ENCODE peak calls at places on chromosomes 11 and 22, in nine cellular contexts. X is sigmoid colon, Y is cardiac fibroblast, N is lower lobe of right lung, O is natural killer cell, W is DND-41, H is HCT116, E is IMR-90, J is Peyer's patch. B is an unnamed sample.

GRCh38 chr11:21520244-21520643 is 672.6 kb upstream of the ANO5 start:
- DNase-seq in X (no peak), Y (no peak), N (no peak), O (no peak), W (no peak), H (no peak), E (no peak), J (no peak), B (no peak)

GRCh38 chr11:114128399-114128798 is 68.9 kb downstream of the ZBTB16 start:
- DNase-seq in X (peak), Y (no peak), N (no peak), O (no peak), W (no peak), H (no peak), E (no peak), J (no peak), B (no peak)

GRCh38 chr11:70233511-70233919 is 30.4 kb downstream of the FADD start:
- DNase-seq in X (no peak), Y (peak), N (no peak), O (no peak), W (no peak), H (peak), E (peak), J (peak), B (no peak)

GRCh38 chr11:61303725-61304124 is 8.6 kb upstream of the VWCE start:
- DNase-seq in X (no peak), Y (no peak), N (no peak), O (no peak), W (no peak), H (no peak), E (no peak), J (no peak), B (no peak)

GRCh38 chr11:75200051-75200450 is 40.5 kb upstream of the TPBGL start:
- DNase-seq in X (peak), Y (peak), N (no peak), O (no peak), W (no peak), H (no peak), E (no peak), J (no peak), B (no peak)

GRCh38 chr22:28444659-28445058 is 235.0 kb downstream of the TTC28 start:
- DNase-seq in X (no peak), Y (no peak), N (no peak), O (no peak), W (no peak), H (no peak), E (no peak), J (no peak), B (no peak)

GRCh38 chr22:20940178-20940790 is 23.1 kb downstream of the CRKL start:
- DNase-seq in X (no peak), Y (no peak), N (no peak), O (no peak), W (no peak), H (no peak), E (no peak), J (no peak), B (no peak)

GRCh38 chr22:49825436-49825835 is 2.2 kb downstream of the BRD1 start:
- DNase-seq in X (no peak), Y (peak), N (no peak), O (no peak), W (no peak), H (no peak), E (peak), J (no peak), B (no peak)

GRCh38 chr22:29726512-29727247 is 6.9 kb downstream of the CABP7 start:
- DNase-seq in X (no peak), Y (no peak), N (no peak), O (no peak), W (no peak), H (no peak), E (no peak), J (no peak), B (no peak)

GRCh38 chr22:42683599-42684283 is 34.5 kb upstream of the CYB5R3 start:
- DNase-seq in X (peak), Y (peak), N (no peak), O (no peak), W (no peak), H (no peak), E (no peak), J (no peak), B (no peak)

GRCh38 chr11:30990625-30991348 is 378.8 kb downstream of the DCDC1 start:
- DNase-seq in X (no peak), Y (no peak), N (no peak), O (no peak), W (peak), H (no peak), E (no peak), J (no peak), B (no peak)

GRCh38 chr11:75734491-75735180 is 17.0 kb downstream of the MOGAT2 start:
- DNase-seq in X (no peak), Y (no peak), N (no peak), O (no peak), W (no peak), H (no peak), E (no peak), J (peak), B (no peak)

GRCh38 chr22:23888615-23889401 is 5.4 kb upstream of the MIF start:
- DNase-seq in X (no peak), Y (peak), N (no peak), O (no peak), W (no peak), H (no peak), E (peak), J (no peak), B (no peak)

GRCh38 chr11:84408946-84409411 is 1122.8 kb upstream of the CCDC90B start:
- DNase-seq in X (no peak), Y (peak), N (no peak), O (no peak), W (no peak), H (no peak), E (no peak), J (no peak), B (no peak)

GRCh38 chr22:39437836-39438704 is 18.7 kb upstream of the MGAT3 start:
- DNase-seq in X (no peak), Y (no peak), N (no peak), O (no peak), W (no peak), H (no peak), E (no peak), J (no peak), B (no peak)

GRCh38 chr22:19036523-19037273 is 85.5 kb downstream of the DGCR2 start:
- DNase-seq in X (no peak), Y (peak), N (peak), O (no peak), W (no peak), H (no peak), E (peak), J (peak), B (peak)

DNA sequence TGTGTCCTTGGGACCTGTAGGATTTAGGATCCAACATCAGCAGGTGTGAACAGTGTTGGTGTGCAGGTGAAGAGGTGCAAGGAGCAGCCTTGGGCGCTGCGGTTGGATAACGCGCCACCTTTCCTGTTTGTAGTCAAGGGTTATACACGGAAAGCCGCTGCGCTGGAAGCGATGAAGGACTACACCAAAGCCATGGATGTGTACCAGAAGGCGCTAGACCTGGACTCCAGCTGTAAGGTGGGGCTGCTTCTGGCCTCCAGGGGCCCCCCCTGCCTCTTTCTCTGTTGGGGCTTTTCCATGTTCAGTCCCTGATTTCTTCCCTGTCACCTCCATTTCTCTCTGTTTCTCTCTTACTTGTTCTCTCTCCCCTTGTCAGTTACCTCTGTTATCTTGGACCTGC is 3.5 kb upstream of the FERMT3 start:
- DNase-seq in X (no peak), Y (no peak), N (no peak), O (no peak), W (no peak), H (no peak), E (no peak), J (no peak), B (no peak)
- TF ChIP-seq CTCF in X (no peak), Y (no peak), N (no peak), O (no peak), W (peak), H (no peak), E (no peak), J (no peak), B (no peak)

GRCh38 chr22:36850682-36851081 is 10.1 kb upstream of the NCF4 start:
- DNase-seq in X (no peak), Y (no peak), N (no peak), O (no peak), W (no peak), H (no peak), E (no peak), J (no peak), B (no peak)

GRCh38 chr22:36852056-36852973 is 8.5 kb upstream of the NCF4 start:
- DNase-seq in X (no peak), Y (no peak), N (no peak), O (no peak), W (no peak), H (no peak), E (no peak), J (no peak), B (no peak)

GRCh38 chr22:36855478-36855877 is 5.3 kb upstream of the NCF4 start:
- DNase-seq in X (no peak), Y (no peak), N (no peak), O (no peak), W (no peak), H (no peak), E (no peak), J (no peak), B (no peak)

GRCh38 chr22:36856121-36856791 is 4.5 kb upstream of the NCF4 start:
- DNase-seq in X (peak), Y (peak), N (peak), O (peak), W (peak), H (peak), E (peak), J (peak), B (peak)

GRCh38 chr22:36853407-36854099 is 7.3 kb upstream of the NCF4 start:
- DNase-seq in X (no peak), Y (peak), N (peak), O (peak), W (peak), H (peak), E (peak), J (peak), B (peak)
- TF ChIP-seq CTCF in X (no peak), Y (peak), N (peak), O (peak), W (peak), H (peak), E (peak), J (peak), B (peak)

GRCh38 chr11:870418-870817 is 27.8 kb downstream of the TSPAN4 start:
- DNase-seq in X (no peak), Y (no peak), N (no peak), O (no peak), W (no peak), H (no peak), E (no peak), J (no peak), B (no peak)
- TF ChIP-seq CTCF in X (no peak), Y (no peak), N (no peak), O (no peak), W (no peak), H (no peak), E (no peak), J (no peak), B (no peak)

DNA sequence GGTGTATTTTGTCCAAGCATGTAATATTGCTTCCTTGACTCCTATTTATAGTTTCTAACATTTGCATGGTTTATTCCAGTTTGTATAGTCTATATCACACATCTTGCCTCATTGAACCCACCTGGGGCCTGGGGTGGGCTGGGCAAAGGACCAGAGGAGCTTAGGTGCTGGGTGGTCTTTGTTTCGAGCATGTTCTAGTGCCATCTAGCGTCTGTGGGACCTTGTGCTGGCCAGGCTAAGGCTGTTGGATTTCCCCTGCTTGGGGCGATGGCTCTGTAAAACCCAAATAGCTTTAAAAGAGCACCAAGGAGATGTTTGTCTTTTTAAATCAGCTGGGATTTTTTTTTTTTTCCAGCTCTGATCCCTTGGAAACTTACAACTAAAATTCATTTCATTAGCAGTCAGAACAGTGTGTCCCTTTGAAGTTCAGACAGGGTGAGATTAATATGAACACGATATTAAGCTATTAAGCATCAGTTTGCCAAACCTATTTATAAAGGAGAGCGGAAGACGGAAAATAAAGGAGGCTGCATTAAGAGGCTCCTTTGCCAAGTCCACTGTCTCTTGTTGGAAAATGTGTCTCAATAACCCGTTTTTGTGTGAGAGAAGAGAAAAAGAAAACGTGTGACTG is 157.4 kb downstream of the COMMD9 start:
- DNase-seq in X (peak), Y (peak), N (no peak), O (no peak), W (peak), H (no peak), E (peak), J (peak), B (no peak)
- TF ChIP-seq CTCF in X (peak), Y (peak), N (peak), O (no peak), W (peak), H (no peak), E (peak), J (peak), B (peak)

GRCh38 chr22:35116817-35117216 is 50.9 kb downstream of the ISX start:
- DNase-seq in X (no peak), Y (no peak), N (no peak), O (no peak), W (no peak), H (no peak), E (no peak), J (peak), B (no peak)
- TF ChIP-seq CTCF in X (no peak), Y (no peak), N (no peak), O (no peak), W (no peak), H (peak), E (no peak), J (peak), B (no peak)

B was measured in CD14-positive monocyte.